ENCODE peak calls at places on chromosomes 1 and 21, in eight cellular contexts. U, Y, A, E, T, O, F and K are unnamed samples.
A peak's percentile ranks its signal among the peaks of the same experiment; 100 is the strongest.

GRCh38 chr1:183926978-183927377 is 110.5 kb downstream of the COLGALT2 start:
- DNase-seq in U (no peak), Y (no peak), A (no peak), E (peak; percentile 85), T (no peak), O (no peak), F (no peak), K (no peak)

GRCh38 chr21:17527240-17527639 is 14.4 kb downstream of the CXADR start:
- DNase-seq in U (no peak), Y (no peak), A (no peak), E (peak; percentile 87), T (no peak), O (no peak), F (no peak), K (no peak)

GRCh38 chr1:2971609-2972008 is 49.7 kb upstream of the ACTRT2 start:
- DNase-seq in U (no peak), Y (peak; percentile 24), A (no peak), E (no peak), T (no peak), O (no peak), F (no peak), K (no peak)

GRCh38 chr1:244341455-244342450 is 110.0 kb downstream of the ADSS2 start:
- DNase-seq in U (peak; percentile 66), Y (no peak), A (no peak), E (no peak), T (no peak), O (no peak), F (no peak), K (peak; percentile 53)

GRCh38 chr1:31238986-31239613 is 587 bp downstream of the NKAIN1 start:
- DNase-seq in U (peak; percentile 17), Y (no peak), A (no peak), E (no peak), T (peak; percentile 62), O (no peak), F (no peak), K (no peak)

GRCh38 chr1:78440381-78440793 is 50.4 kb upstream of the PTGFR start:
- DNase-seq in U (no peak), Y (no peak), A (no peak), E (peak; percentile 74), T (no peak), O (no peak), F (no peak), K (peak; percentile 51)

GRCh38 chr1:58983159-58983558 is 199.3 kb upstream of the JUN start:
- DNase-seq in U (no peak), Y (no peak), A (no peak), E (peak; percentile 71), T (no peak), O (no peak), F (no peak), K (no peak)

GRCh38 chr21:28396421-28396820 is 596.3 kb downstream of the LTN1 start:
- DNase-seq in U (no peak), Y (no peak), A (no peak), E (no peak), T (no peak), O (no peak), F (no peak), K (no peak)

GRCh38 chr1:192604979-192605620 is 29.5 kb downstream of the RGS1 start:
- DNase-seq in U (no peak), Y (no peak), A (no peak), E (no peak), T (no peak), O (no peak), F (no peak), K (no peak)

GRCh38 chr1:114746450-114747121 is 11.2 kb downstream of the CSDE1 start:
- DNase-seq in U (no peak), Y (no peak), A (no peak), E (no peak), T (no peak), O (no peak), F (no peak), K (no peak)

GRCh38 chr1:211598514-211598913 is 19.6 kb upstream of the SLC30A1 start:
- DNase-seq in U (no peak), Y (no peak), A (no peak), E (no peak), T (no peak), O (no peak), F (no peak), K (no peak)

GRCh38 chr1:203526572-203526971 is 32.6 kb downstream of the OPTC start:
- DNase-seq in U (no peak), Y (no peak), A (no peak), E (peak; percentile 49), T (no peak), O (no peak), F (no peak), K (no peak)

GRCh38 chr1:6026095-6026809 is 19.4 kb upstream of the KCNAB2 start:
- DNase-seq in U (no peak), Y (peak; percentile 79), A (peak; percentile 36), E (no peak), T (peak; percentile 84), O (peak; percentile 79), F (peak; percentile 44), K (no peak)

GRCh38 chr1:99943238-99943794 is 26.5 kb upstream of the SLC35A3 start:
- DNase-seq in U (no peak), Y (no peak), A (no peak), E (peak; percentile 95), T (no peak), O (no peak), F (no peak), K (no peak)

GRCh38 chr1:53459321-53460175 is at the start of gene DMRTB1:
- DNase-seq in U (no peak), Y (no peak), A (no peak), E (no peak), T (peak; percentile 23), O (no peak), F (no peak), K (no peak)

GRCh38 chr1:93906480-93906879 is 2.8 kb downstream of the GCLM start:
- DNase-seq in U (no peak), Y (no peak), A (no peak), E (no peak), T (no peak), O (no peak), F (no peak), K (no peak)

GRCh38 chr1:189237008-189237407 is 1240.7 kb downstream of the BRINP3 start:
- DNase-seq in U (no peak), Y (no peak), A (no peak), E (no peak), T (no peak), O (no peak), F (no peak), K (no peak)

GRCh38 chr1:155307247-155307740 is 1.4 kb upstream of the FDPS start:
- DNase-seq in U (no peak), Y (no peak), A (no peak), E (peak; percentile 73), T (peak; percentile 65), O (no peak), F (no peak), K (no peak)

GRCh38 chr1:63322248-63322943 is at the start of gene FOXD3:
- DNase-seq in U (no peak), Y (peak; percentile 71), A (no peak), E (peak; percentile 35), T (peak; percentile 80), O (no peak), F (peak; percentile 27), K (no peak)

GRCh38 chr1:50930965-50931737 is 28.9 kb downstream of the FAF1 start:
- DNase-seq in U (no peak), Y (no peak), A (no peak), E (no peak), T (no peak), O (no peak), F (no peak), K (no peak)

GRCh38 chr1:62384276-62385005 is 52.4 kb upstream of the USP1 start:
- DNase-seq in U (no peak), Y (peak; percentile 29), A (no peak), E (peak; percentile 99), T (peak; percentile 52), O (no peak), F (no peak), K (peak; percentile 75)

GRCh38 chr1:32998997-32999396 is 34.4 kb upstream of the RNF19B start:
- DNase-seq in U (no peak), Y (no peak), A (no peak), E (peak; percentile 30), T (peak; percentile 83), O (no peak), F (no peak), K (no peak)

GRCh38 chr1:108831225-108831624 is 25.7 kb downstream of the AKNAD1 start:
- DNase-seq in U (no peak), Y (no peak), A (peak; percentile 36), E (peak; percentile 77), T (no peak), O (no peak), F (no peak), K (no peak)

GRCh38 chr1:204591473-204592090 is 75.4 kb downstream of the MDM4 start:
- DNase-seq in U (no peak), Y (no peak), A (peak; percentile 85), E (peak; percentile 52), T (no peak), O (no peak), F (no peak), K (peak; percentile 6)

GRCh38 chr1:234732260-234732659 is 122.3 kb upstream of the IRF2BP2 start:
- DNase-seq in U (no peak), Y (no peak), A (no peak), E (no peak), T (no peak), O (no peak), F (no peak), K (no peak)

GRCh38 chr1:26529655-26530539 is at the start of gene RPS6KA1:
- DNase-seq in U (no peak), Y (peak; percentile 75), A (no peak), E (no peak), T (peak; percentile 63), O (no peak), F (no peak), K (no peak)
- TF ChIP-seq CTCF in U (no peak), Y (no peak), A (no peak), E (no peak), T (no peak), O (peak; percentile 3), F (no peak), K (peak; percentile 24)

GRCh38 chr1:160131803-160132565 is 16.4 kb downstream of the ATP1A2 start:
- DNase-seq in U (no peak), Y (peak; percentile 79), A (no peak), E (no peak), T (no peak), O (peak; percentile 40), F (no peak), K (no peak)
- H3K4me3 ChIP-seq in U (no peak overlapping the region), Y (no peak overlapping the region), A (no peak overlapping the region), E (no peak overlapping the region), T (no peak overlapping the region), O (no peak overlapping the region), F (no peak overlapping the region), K (no peak overlapping the region)

GRCh38 chr1:56430141-56430839 is 149.1 kb downstream of the PLPP3 start:
- DNase-seq in U (no peak), Y (no peak), A (no peak), E (no peak), T (no peak), O (no peak), F (no peak), K (no peak)
- TF ChIP-seq CTCF in U (no peak), Y (no peak), A (no peak), E (no peak), T (no peak), O (no peak), F (no peak), K (no peak)

DNA sequence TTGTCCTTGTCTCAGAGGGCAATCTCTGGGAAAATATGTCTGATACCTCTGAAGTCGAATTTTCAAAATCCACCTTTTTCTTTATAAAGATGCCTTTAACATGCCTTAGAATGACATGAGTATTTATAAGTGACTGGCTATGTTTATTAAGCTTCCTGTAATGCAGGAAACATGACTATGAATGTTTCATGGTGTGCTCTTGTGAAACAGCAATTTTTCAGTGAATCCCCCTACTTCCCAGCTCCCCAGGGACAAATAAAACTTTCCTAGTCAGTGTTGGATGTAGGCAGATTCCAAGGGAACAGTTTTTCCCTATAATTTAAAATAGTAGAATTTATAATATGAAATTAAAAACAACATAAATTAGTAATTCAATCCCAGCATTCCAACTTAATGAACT is 437.0 kb downstream of the LMO4 start:
- DNase-seq in U (no peak), Y (no peak), A (no peak), E (peak; percentile 40), T (no peak), O (no peak), F (no peak), K (no peak)
- H3K4me3 ChIP-seq in U (no peak overlapping the region), Y (no peak overlapping the region), A (no peak overlapping the region), E (no peak overlapping the region), T (no peak overlapping the region), O (no peak overlapping the region), F (no peak overlapping the region), K (no peak overlapping the region)